ENCODE peak calls at places on chromosomes 5 and 9, in seven cellular contexts. F is H7, L is HEK293T, I is tibial artery, K is ascending aorta, V is ACHN, J is activated T-cell treated with anti-CD3 and anti-CD28 coated beads for 1 hour. G is an unnamed sample.

GRCh38 chr5:102539598-102539997 is 40.8 kb upstream of the SLCO6A1 start:
- DNase-seq in K (no peak), F (no peak), V (no peak), L (no peak), J (no peak), I (no peak), G (no peak)

GRCh38 chr9:108056805-108057386 is 567.3 kb upstream of the KLF4 start:
- DNase-seq in I (no peak), F (no peak), J (no peak), K (no peak), L (no peak), V (peak; percentile 71), G (no peak)

GRCh38 chr5:92749943-92750342 is 831.1 kb downstream of the NR2F1-AS1 start:
- DNase-seq in K (no peak), V (no peak), J (no peak), I (no peak), F (peak; percentile 2), L (no peak), G (no peak)

GRCh38 chr9:133476531-133476930 is 2.4 kb downstream of the SLC2A6 start:
- DNase-seq in F (no peak), V (no peak), I (no peak), J (no peak), K (no peak), L (no peak), G (no peak)

GRCh38 chr9:4066682-4067081 is 233.2 kb downstream of the GLIS3 start:
- DNase-seq in V (no peak), L (no peak), K (no peak), J (no peak), I (no peak), F (no peak), G (no peak)

GRCh38 chr9:118473527-118473926 is 769.3 kb downstream of the TLR4 start:
- DNase-seq in I (no peak), V (no peak), J (no peak), F (peak; percentile 9), L (no peak), K (no peak), G (no peak)

GRCh38 chr9:84917366-84918063 is 248.0 kb downstream of the NTRK2 start:
- DNase-seq in J (no peak), V (no peak), K (no peak), F (peak; percentile 10), I (no peak), L (no peak), G (no peak)

GRCh38 chr9:38010918-38011704 is 57.9 kb downstream of the SHB start:
- DNase-seq in J (no peak), F (no peak), V (no peak), I (no peak), L (no peak), K (no peak), G (no peak)

GRCh38 chr9:111691686-111692329 is 30.4 kb downstream of the GNG10 start:
- DNase-seq in J (no peak), L (peak; percentile 10), V (peak; percentile 60), K (no peak), F (no peak), I (no peak), G (no peak)

GRCh38 chr5:79193643-79194042 is 42.3 kb upstream of the JMY start:
- DNase-seq in F (no peak), I (no peak), V (no peak), L (no peak), K (no peak), J (no peak), G (no peak)

GRCh38 chr5:19241690-19242089 is 746.3 kb downstream of the CDH18 start:
- DNase-seq in I (no peak), F (no peak), J (no peak), V (no peak), L (no peak), K (no peak), G (no peak)

GRCh38 chr9:104429147-104429546 is 74.9 kb upstream of the OR13F1 start:
- DNase-seq in I (no peak), F (no peak), V (no peak), J (no peak), K (no peak), L (no peak), G (no peak)

G was measured in left lung.